ENCODE peak calls at places on chromosomes 4 and X, in eight cellular contexts. E is tibial nerve; S is CD8-positive, alpha-beta memory T cell; D is mammary epithelial cell; M is GM23248; Z is uterus; T is SK-N-SH; O is fibroblast of lung. W is an unnamed sample.

GRCh38 chrX:41334866-41335589 is 1.1 kb downstream of the DDX3X start:
- DNase-seq in E (peak; percentile 15), D (peak; percentile 60), Z (peak; percentile 76), T (peak; percentile 68), M (peak; percentile 78), S (peak; percentile 81), O (peak; percentile 59), W (peak; percentile 64)

GRCh38 chr4:42066402-42066801 is 76.1 kb downstream of the SLC30A9 start:
- DNase-seq in D (no peak), T (no peak), E (no peak), O (no peak), Z (no peak), M (no peak), S (no peak), W (no peak)

GRCh38 chrX:38804481-38805293 is 3.4 kb downstream of the MID1IP1 start:
- DNase-seq in E (no peak), T (peak; percentile 52), M (peak; percentile 70), Z (peak; percentile 20), S (peak; percentile 49), O (no peak), D (peak; percentile 52), W (no peak)

GRCh38 chr4:153494562-153494961 is 28.4 kb downstream of the TMEM131L start:
- DNase-seq in M (no peak), E (no peak), T (no peak), D (peak; percentile 60), S (no peak), O (no peak), Z (no peak), W (no peak)

GRCh38 chr4:21512351-21512750 is 436.2 kb downstream of the KCNIP4 start:
- DNase-seq in T (peak; percentile 46), S (no peak), Z (no peak), O (peak; percentile 69), D (peak; percentile 32), E (no peak), M (peak; percentile 72), W (no peak)

GRCh38 chr4:40264995-40265909 is 68.4 kb downstream of the RHOH start:
- DNase-seq in S (peak; percentile 67), D (no peak), O (peak; percentile 40), E (no peak), T (peak; percentile 67), Z (peak; percentile 20), M (no peak), W (no peak)

GRCh38 chr4:147284218-147284617 is 196.7 kb upstream of the EDNRA start:
- DNase-seq in E (no peak), T (peak; percentile 51), M (no peak), O (no peak), D (no peak), Z (no peak), S (no peak), W (no peak)

GRCh38 chr4:8308144-8308543 is 38.6 kb downstream of the HTRA3 start:
- DNase-seq in D (no peak), Z (peak; percentile 8), M (no peak), T (no peak), S (no peak), E (no peak), O (no peak), W (no peak)

GRCh38 chr4:42330291-42330690 is 67.0 kb upstream of the SHISA3 start:
- DNase-seq in M (no peak), O (no peak), Z (no peak), E (no peak), T (no peak), D (no peak), S (no peak), W (no peak)

GRCh38 chr4:172897046-172897445 is 271.6 kb upstream of the GALNT7 start:
- DNase-seq in O (no peak), M (no peak), D (no peak), S (no peak), E (no peak), Z (no peak), T (no peak), W (no peak)

GRCh38 chrX:6777211-6778002 is 242.5 kb upstream of the VCX3A start:
- DNase-seq in O (no peak), T (no peak), S (no peak), E (no peak), Z (no peak), D (no peak), M (no peak), W (no peak)

DNA sequence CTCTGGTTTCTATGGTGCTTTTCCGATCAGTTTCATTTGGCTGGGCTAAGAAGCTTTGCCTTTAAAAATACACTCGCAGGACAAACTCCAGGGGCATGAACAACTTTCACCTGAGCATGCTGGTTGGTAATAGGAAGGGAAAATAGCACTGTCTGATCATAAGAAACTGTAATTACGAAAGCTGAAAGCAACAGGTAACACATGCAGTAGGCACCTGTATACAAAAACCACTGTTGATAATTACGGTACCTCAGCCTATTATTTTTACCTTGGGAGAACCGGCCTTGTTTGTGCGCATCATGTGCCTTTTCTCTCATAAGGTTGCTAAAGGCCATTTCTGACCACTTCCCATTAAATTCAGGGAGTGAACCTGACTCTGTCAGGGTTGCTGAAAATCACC is 45.7 kb downstream of the RTL9 start:
- DNase-seq in O (no peak), S (no peak), M (no peak), D (no peak), Z (no peak), T (no peak), E (no peak), W (no peak)
- H3K27ac ChIP-seq in O (no peak overlapping the region), S (no peak overlapping the region), M (peak overlapping the region; percentile 94), D (no peak overlapping the region), Z (no peak overlapping the region), T (no peak overlapping the region), E (no peak overlapping the region), W (no peak overlapping the region)

GRCh38 chrX:47583240-47583861 is 1.1 kb downstream of the TIMP1 start:
- DNase-seq in Z (no peak), S (no peak), O (no peak), D (no peak), T (no peak), E (no peak), M (no peak), W (no peak)
- H3K4me3 ChIP-seq in Z (peak overlapping the region; percentile 51), S (no peak overlapping the region), O (peak overlapping the region; percentile 73), D (peak overlapping the region; percentile 57), T (peak overlapping the region; percentile 67), E (peak overlapping the region; percentile 60), M (peak overlapping the region; percentile 87), W (no peak overlapping the region)

GRCh38 chr4:9937078-9937477 is 84.2 kb downstream of the SLC2A9 start:
- DNase-seq in T (no peak), E (no peak), S (no peak), M (no peak), D (no peak), Z (no peak), O (no peak), W (no peak)
- H3K4me1 ChIP-seq in T (peaks cover 7% of the 10 kb centered on the region), E (no peaks in the 10 kb centered on the region), S (no peaks in the 10 kb centered on the region), M (no peaks in the 10 kb centered on the region), D (no peaks in the 10 kb centered on the region), Z (no peaks in the 10 kb centered on the region), O (no peaks in the 10 kb centered on the region), W (no peaks in the 10 kb centered on the region)

GRCh38 chrX:118550792-118551191 is 55.2 kb downstream of the DOCK11 start:
- DNase-seq in T (no peak), E (no peak), Z (no peak), M (peak; percentile 41), D (peak; percentile 71), S (no peak), O (no peak), W (no peak)

GRCh38 chrX:118551426-118551825 is 55.8 kb downstream of the DOCK11 start:
- DNase-seq in O (no peak), E (no peak), S (no peak), Z (no peak), T (no peak), M (no peak), D (no peak), W (no peak)

GRCh38 chrX:118552501-118552900 is 56.9 kb downstream of the DOCK11 start:
- DNase-seq in T (no peak), D (peak; percentile 63), Z (no peak), E (no peak), S (no peak), O (peak; percentile 68), M (peak; percentile 92), W (no peak)

GRCh38 chrX:118553042-118553714 is 57.6 kb downstream of the DOCK11 start:
- DNase-seq in E (no peak), D (no peak), S (no peak), Z (no peak), T (no peak), O (no peak), M (no peak), W (no peak)

GRCh38 chrX:118554511-118554910 is 58.9 kb downstream of the DOCK11 start:
- DNase-seq in S (no peak), O (no peak), M (peak; percentile 32), Z (no peak), E (no peak), T (no peak), D (no peak), W (no peak)
- H3K27ac ChIP-seq in S (no peak overlapping the region), O (no peak overlapping the region), M (no peak overlapping the region), Z (no peak overlapping the region), E (no peak overlapping the region), T (no peak overlapping the region), D (no peak overlapping the region), W (no peak overlapping the region)

GRCh38 chr4:23888421-23889319 is 1.2 kb downstream of the PPARGC1A start:
- DNase-seq in D (peak; percentile 26), M (peak; percentile 60), Z (no peak), S (no peak), O (peak; percentile 69), T (peak; percentile 66), E (no peak), W (no peak)
- H3K4me3 ChIP-seq in D (peak overlapping the region; percentile 43), M (peak overlapping the region; percentile 73), Z (peak overlapping the region; percentile 42), S (no peak overlapping the region), O (peak overlapping the region; percentile 59), T (peak overlapping the region; percentile 65), E (peak overlapping the region; percentile 52), W (no peak overlapping the region)

GRCh38 chr4:85869156-85869555 is 394.2 kb downstream of the ARHGAP24 start:
- DNase-seq in O (no peak), Z (no peak), E (no peak), S (no peak), M (no peak), T (no peak), D (no peak), W (no peak)

GRCh38 chr4:85865256-85865655 is 390.3 kb downstream of the ARHGAP24 start:
- DNase-seq in S (no peak), Z (no peak), D (no peak), T (no peak), E (no peak), M (no peak), O (no peak), W (no peak)

GRCh38 chr4:85864806-85865205 is 389.9 kb downstream of the ARHGAP24 start:
- DNase-seq in T (no peak), D (no peak), S (no peak), M (no peak), Z (no peak), E (no peak), O (no peak), W (no peak)

GRCh38 chr4:85866508-85866907 is 391.6 kb downstream of the ARHGAP24 start:
- DNase-seq in M (peak; percentile 24), Z (no peak), T (no peak), D (no peak), O (no peak), E (no peak), S (no peak), W (no peak)

GRCh38 chr4:85867281-85867680 is 392.3 kb downstream of the ARHGAP24 start:
- DNase-seq in O (no peak), D (no peak), T (no peak), S (no peak), M (peak; percentile 61), Z (no peak), E (no peak), W (no peak)
- H3K4me1 ChIP-seq in O (peaks cover 10% of the 10 kb centered on the region), D (no peaks in the 10 kb centered on the region), T (no peaks in the 10 kb centered on the region), S (no peaks in the 10 kb centered on the region), M (peaks cover 34% of the 10 kb centered on the region), Z (no peaks in the 10 kb centered on the region), E (no peaks in the 10 kb centered on the region), W (no peaks in the 10 kb centered on the region)

W was measured in effector memory CD4-positive, alpha-beta T cell.